ENCODE peak calls at places on chromosomes 7 and 10, in eight cellular contexts. X is DND-41, P is ELR, N is Calu3, J is omental fat pad, B is HEK293T, M is vagina, E is endothelial cell. F is an unnamed sample.

GRCh38 chr7:47283497-47284131 is 298.3 kb downstream of the TNS3 start:
- DNase-seq in J (no peak), P (no peak), E (no peak), N (peak), B (no peak), X (no peak), M (no peak), F (no peak)

GRCh38 chr10:14325325-14325955 is 5.3 kb downstream of the FRMD4A start:
- DNase-seq in X (peak), E (peak), B (peak), J (peak), M (no peak), P (peak), N (peak), F (no peak)

GRCh38 chr7:6442114-6442513 is 5.6 kb downstream of the DAGLB start:
- DNase-seq in X (no peak), E (no peak), J (no peak), N (no peak), B (no peak), P (no peak), M (no peak), F (no peak)

GRCh38 chr7:2114926-2115738 is 117.6 kb downstream of the MAD1L1 start:
- DNase-seq in B (no peak), J (no peak), N (no peak), M (no peak), E (no peak), X (no peak), P (no peak), F (no peak)

GRCh38 chr7:27071622-27072390 is 24.0 kb downstream of the HOXA1 start:
- DNase-seq in B (peak), X (no peak), M (no peak), N (no peak), E (no peak), J (no peak), P (no peak), F (no peak)

GRCh38 chr10:84511106-84511505 is 182.7 kb downstream of the CCSER2 start:
- DNase-seq in P (no peak), N (no peak), X (no peak), E (no peak), B (no peak), J (no peak), M (no peak), F (no peak)

GRCh38 chr10:83612050-83612449 is 527.3 kb upstream of the GHITM start:
- DNase-seq in E (no peak), B (no peak), N (no peak), P (no peak), X (no peak), J (no peak), M (no peak), F (no peak)

GRCh38 chr10:123991622-123992570 is 100.3 kb upstream of the CPXM2 start:
- DNase-seq in P (no peak), E (no peak), M (no peak), J (no peak), B (no peak), X (no peak), N (no peak), F (no peak)

GRCh38 chr7:24328050-24328449 is 44.1 kb downstream of the NPY start:
- DNase-seq in M (no peak), P (no peak), J (no peak), N (no peak), E (no peak), B (no peak), X (no peak), F (no peak)

GRCh38 chr10:101050206-101051069 is 11.4 kb upstream of the KAZALD1 start:
- DNase-seq in J (no peak), E (peak), P (peak), N (peak), M (no peak), X (peak), B (peak), F (no peak)

GRCh38 chr7:107693396-107693795 is 32.8 kb downstream of the SLC26A4 start:
- DNase-seq in J (no peak), X (no peak), B (no peak), P (no peak), M (no peak), E (no peak), N (no peak), F (no peak)

F was measured in NK-92 treated with Interleukin-12 subunit alpha and Interleukin-12 subunit beta, amount 100 ng/mL, for 24 hours.